ENCODE peak calls at places on chromosomes 7 and 10, in five cellular contexts. S is stimulated activated effector memory CD8-positive, alpha-beta T cell treated with anti-CD3 and anti-CD28 coated beads, Interleukin-12 subunit alpha, Interleukin-12 subunit beta, amount 100 ng/mL, for 72 hours; U is lower lobe of right lung; M is CD4-positive, alpha-beta T cell; V is right cardiac atrium. O is an unnamed sample.

GRCh38 chr10:96565774-96566173 is 21.0 kb downstream of the TM9SF3 start:
- ATAC-seq in S (peak; percentile 82), U (no peak), M (no peak), V (no peak), O (no peak)

GRCh38 chr10:127044191-127044590 is 139.0 kb downstream of the DOCK1 start:
- ATAC-seq in S (no peak), U (peak; percentile 96), M (no peak), V (no peak), O (no peak)

GRCh38 chr7:91103365-91103764 is 160.9 kb upstream of the FZD1 start:
- ATAC-seq in S (no peak), U (no peak), M (no peak), V (no peak), O (no peak)

GRCh38 chr10:122656741-122657140 is 42.9 kb downstream of the C10orf120 start:
- ATAC-seq in S (no peak), U (no peak), M (no peak), V (no peak), O (no peak)

GRCh38 chr7:20647908-20648776 is 32.7 kb downstream of the ABCB5 start:
- ATAC-seq in S (no peak), U (no peak), M (no peak), V (no peak), O (no peak)

GRCh38 chr7:82678259-82678658 is 234.7 kb upstream of the CACNA2D1 start:
- ATAC-seq in S (peak; percentile 4), U (peak; percentile 66), M (no peak), V (no peak), O (no peak)

GRCh38 chr10:58995058-58995596 is 181.3 kb upstream of the PHYHIPL start:
- ATAC-seq in S (no peak), U (no peak), M (no peak), V (no peak), O (no peak)

GRCh38 chr10:34731213-34731612 is 83.9 kb downstream of the PARD3 start:
- ATAC-seq in S (no peak), U (no peak), M (no peak), V (no peak), O (no peak)

GRCh38 chr7:76220185-76221057 is 18.7 kb downstream of the SRRM3 start:
- ATAC-seq in S (no peak), U (no peak), M (no peak), V (peak; percentile 45), O (no peak)

GRCh38 chr10:133316732-133317131 is 8.0 kb downstream of the ZNF511 start:
- ATAC-seq in S (no peak), U (no peak), M (no peak), V (no peak), O (no peak)

GRCh38 chr7:130882396-130882795 is 148.4 kb upstream of the KLF14 start:
- ATAC-seq in S (peak; percentile 12), U (no peak), M (no peak), V (no peak), O (no peak)

GRCh38 chr10:130109796-130110235 is 814 bp downstream of the C10orf143 start:
- ATAC-seq in S (no peak), U (peak; percentile 57), M (no peak), V (peak; percentile 27), O (no peak)

GRCh38 chr10:7075110-7075509 is 335.7 kb downstream of the SFMBT2 start:
- ATAC-seq in S (no peak), U (no peak), M (no peak), V (no peak), O (no peak)

GRCh38 chr10:119602241-119603095 is 5.7 kb upstream of the TIAL1 start:
- ATAC-seq in S (peak; percentile 79), U (peak; percentile 59), M (peak; percentile 68), V (peak; percentile 50), O (no peak)

GRCh38 chr7:151875862-151876111 is 1.1 kb downstream of the PRKAG2 start:
- ATAC-seq in S (no peak), U (peak; percentile 88), M (peak; percentile 54), V (peak; percentile 87), O (no peak)

GRCh38 chr10:58180633-58181032 is 87.1 kb downstream of the IPMK start:
- ATAC-seq in S (no peak), U (no peak), M (no peak), V (no peak), O (no peak)

GRCh38 chr7:139845443-139845805 is 16.4 kb downstream of the TBXAS1 start:
- ATAC-seq in S (no peak), U (no peak), M (no peak), V (no peak), O (no peak)

GRCh38 chr10:58102897-58103296 is 164.8 kb downstream of the IPMK start:
- ATAC-seq in S (no peak), U (no peak), M (no peak), V (no peak), O (no peak)

GRCh38 chr10:94194256-94194655 is 168.5 kb downstream of the NOC3L start:
- ATAC-seq in S (no peak), U (no peak), M (no peak), V (peak; percentile 33), O (no peak)

GRCh38 chr10:87734987-87735827 is 75.5 kb downstream of the PAPSS2 start:
- ATAC-seq in S (peak; percentile 55), U (peak; percentile 79), M (no peak), V (peak; percentile 81), O (peak; percentile 47)

GRCh38 chr10:58546722-58547121 is 34.0 kb downstream of the BICC1 start:
- ATAC-seq in S (no peak), U (no peak), M (no peak), V (no peak), O (no peak)

GRCh38 chr7:83925860-83926259 is 268.7 kb downstream of the SEMA3A start:
- ATAC-seq in S (no peak), U (no peak), M (no peak), V (no peak), O (no peak)

GRCh38 chr10:58775960-58776574 is 263.4 kb downstream of the BICC1 start:
- ATAC-seq in S (no peak), U (peak; percentile 48), M (no peak), V (peak; percentile 94), O (no peak)

GRCh38 chr7:131692131-131692960 is 135.9 kb upstream of the PODXL start:
- ATAC-seq in S (peak; percentile 42), U (peak; percentile 53), M (no peak), V (peak; percentile 62), O (no peak)

GRCh38 chr10:25849268-25849667 is 84.8 kb upstream of the MYO3A start:
- ATAC-seq in S (no peak), U (no peak), M (no peak), V (no peak), O (no peak)

GRCh38 chr10:15588635-15589081 is 131.1 kb downstream of the ITGA8 start:
- ATAC-seq in S (no peak), U (no peak), M (no peak), V (no peak), O (no peak)

GRCh38 chr10:60662917-60663614 is 115.2 kb upstream of the CDK1 start:
- ATAC-seq in S (peak; percentile 83), U (peak; percentile 88), M (no peak), V (no peak), O (peak; percentile 61)

GRCh38 chr7:80749270-80749669 is 110.8 kb downstream of the CD36 start:
- ATAC-seq in S (no peak), U (no peak), M (no peak), V (no peak), O (no peak)

GRCh38 chr7:18154707-18155106 is 127.1 kb upstream of the PRPS1L1 start:
- ATAC-seq in S (no peak), U (no peak), M (no peak), V (no peak), O (no peak)

GRCh38 chr7:151553356-151553755 is 33.7 kb upstream of the RHEB start:
- ATAC-seq in S (no peak), U (peak; percentile 9), M (no peak), V (peak; percentile 30), O (no peak)

GRCh38 chr10:35259769-35260397 is 76.4 kb upstream of the CCNY start:
- ATAC-seq in S (peak; percentile 97), U (no peak), M (no peak), V (no peak), O (no peak)

GRCh38 chr7:100874300-100874576 is 665 bp upstream of the SRRT start:
- ATAC-seq in S (no peak), U (peak; percentile 0), M (peak; percentile 1), V (no peak), O (no peak)

GRCh38 chr7:156151082-156151481 is 338.8 kb upstream of the SHH start:
- ATAC-seq in S (no peak), U (no peak), M (no peak), V (no peak), O (no peak)

GRCh38 chr7:11212816-11213215 is 239.1 kb downstream of the PHF14 start:
- ATAC-seq in S (no peak), U (no peak), M (no peak), V (no peak), O (no peak)

GRCh38 chr10:43884516-43885105 is 235.9 kb upstream of the ZNF32 start:
- ATAC-seq in S (no peak), U (no peak), M (no peak), V (no peak), O (no peak)

GRCh38 chr10:113175756-113176651 is 226.0 kb downstream of the TCF7L2 start:
- ATAC-seq in S (no peak), U (no peak), M (no peak), V (peak; percentile 9), O (no peak)

GRCh38 chr7:143467724-143468123 is 9.9 kb upstream of the TAS2R41 start:
- ATAC-seq in S (no peak), U (no peak), M (no peak), V (no peak), O (no peak)

GRCh38 chr7:99312316-99313203 is 13.1 kb upstream of the ARPC1A start:
- ATAC-seq in S (peak; percentile 53), U (peak; percentile 84), M (peak; percentile 85), V (peak; percentile 65), O (peak; percentile 58)